ENCODE peak calls at places on chromosome 17, in eight cellular contexts. S is activated naive CD4-positive, alpha-beta T cell treated with anti-CD3 and anti-CD28 coated beads, Interleukin-2, amount 10 ng/mL, durations not matched to agents 7 days and 5 days; C is GM23248; P is T-helper 2 cell; F is ACHN; L is memory B cell; U is LoVo; E is NCI-H2081. B is an unnamed sample.
A peak's percentile ranks its signal among the peaks of the same experiment; 100 is the strongest.

GRCh38 chr17:41553176-41553575 is 18.7 kb downstream of the KRT9 start:
- DNase-seq in S (no peak), C (peak; percentile 54), P (no peak), F (no peak), L (no peak), U (no peak), E (no peak), B (no peak)

GRCh38 chr17:74604200-74604599 is 12.1 kb upstream of the CD300LD start:
- DNase-seq in S (no peak), C (no peak), P (no peak), F (peak; percentile 7), L (peak; percentile 7), U (no peak), E (no peak), B (no peak)

GRCh38 chr17:5220074-5220473 is 14.6 kb downstream of the SCIMP start:
- DNase-seq in S (no peak), C (no peak), P (no peak), F (no peak), L (no peak), U (no peak), E (no peak), B (no peak)

GRCh38 chr17:6443692-6444572 is at the start of gene PIMREG:
- DNase-seq in S (peak; percentile 97), C (peak; percentile 99), P (peak; percentile 95), F (peak; percentile 96), L (peak; percentile 83), U (peak; percentile 91), E (peak; percentile 89), B (peak; percentile 89)

GRCh38 chr17:28426081-28426519 is 20.1 kb upstream of the SLC46A1 start:
- DNase-seq in S (no peak), C (peak; percentile 34), P (no peak), F (peak; percentile 24), L (no peak), U (no peak), E (no peak), B (no peak)

GRCh38 chr17:51739245-51739886 is 419.1 kb downstream of the CA10 start:
- DNase-seq in S (no peak), C (no peak), P (no peak), F (no peak), L (no peak), U (no peak), E (peak; percentile 82), B (no peak)

GRCh38 chr17:35799942-35800341 is 4.5 kb upstream of the MMP28 start:
- DNase-seq in S (no peak), C (peak; percentile 77), P (no peak), F (peak; percentile 83), L (no peak), U (peak; percentile 60), E (peak; percentile 4), B (no peak)

GRCh38 chr17:62920300-62920699 is 45.7 kb upstream of the TANC2 start:
- DNase-seq in S (no peak), C (no peak), P (no peak), F (no peak), L (no peak), U (no peak), E (no peak), B (no peak)

GRCh38 chr17:6448473-6448872 is 4.2 kb downstream of the PIMREG start:
- DNase-seq in S (no peak), C (no peak), P (no peak), F (no peak), L (no peak), U (no peak), E (no peak), B (no peak)

GRCh38 chr17:152860-153420 is 15.6 kb downstream of the SCGB1C2 start:
- DNase-seq in S (no peak), C (no peak), P (no peak), F (no peak), L (no peak), U (no peak), E (no peak), B (no peak)

GRCh38 chr17:50626037-50626574 is 8.6 kb upstream of the ABCC3 start:
- DNase-seq in S (peak; percentile 79), C (peak; percentile 85), P (peak; percentile 65), F (peak; percentile 84), L (peak; percentile 40), U (peak; percentile 53), E (peak; percentile 58), B (peak; percentile 49)

GRCh38 chr17:81578038-81578441 is 25.9 kb upstream of the FAAP100 start:
- DNase-seq in S (no peak), C (peak; percentile 54), P (no peak), F (no peak), L (no peak), U (no peak), E (no peak), B (no peak)

GRCh38 chr17:49512296-49513043 is 17.4 kb downstream of the NGFR start:
- DNase-seq in S (no peak), C (no peak), P (no peak), F (no peak), L (no peak), U (no peak), E (no peak), B (no peak)

GRCh38 chr17:57109393-57110151 is 24.5 kb downstream of the AKAP1 start:
- DNase-seq in S (no peak), C (no peak), P (no peak), F (no peak), L (no peak), U (no peak), E (no peak), B (no peak)

GRCh38 chr17:11880714-11881113 is 116.6 kb downstream of the ZNF18 start:
- DNase-seq in S (no peak), C (peak; percentile 1), P (peak; percentile 1), F (peak; percentile 48), L (no peak), U (peak; percentile 52), E (no peak), B (no peak)

GRCh38 chr17:8056232-8056975 is 17.5 kb downstream of the ALOX15B start:
- DNase-seq in S (peak; percentile 47), C (peak; percentile 66), P (peak; percentile 71), F (no peak), L (no peak), U (no peak), E (no peak), B (peak; percentile 48)

GRCh38 chr17:34177642-34178041 is 77.4 kb upstream of the CCL2 start:
- DNase-seq in S (no peak), C (peak; percentile 82), P (no peak), F (no peak), L (no peak), U (no peak), E (no peak), B (no peak)

GRCh38 chr17:49738456-49739163 is 25.3 kb downstream of the FAM117A start:
- DNase-seq in S (no peak), C (no peak), P (peak; percentile 47), F (no peak), L (no peak), U (no peak), E (no peak), B (no peak)

GRCh38 chr17:28407130-28407973 is 1.3 kb upstream of the SLC46A1 start:
- DNase-seq in S (no peak), C (no peak), P (no peak), F (no peak), L (no peak), U (no peak), E (no peak), B (no peak)

GRCh38 chr17:43595466-43595865 is 49.3 kb upstream of the ETV4 start:
- DNase-seq in S (no peak), C (no peak), P (no peak), F (no peak), L (no peak), U (no peak), E (no peak), B (no peak)

B was measured in naive B cell.